ENCODE peak calls at places on chromosomes 4 and X, in ten cellular contexts. D, L, S, H, P, C, N, B, G and Z are unnamed samples.

GRCh38 chr4:114263233-114263632 is 283.8 kb upstream of the ARSJ start:
- DNase-seq in B (no peak), S (no peak), H (no peak), G (no peak), D (peak; percentile 31), C (no peak), P (no peak), N (no peak), L (no peak), Z (peak; percentile 3)

GRCh38 chrX:31228415-31228832 is 156.6 kb upstream of the FTHL17 start:
- DNase-seq in N (no peak), L (no peak), D (no peak), S (no peak), C (no peak), H (no peak), G (peak; percentile 44), B (peak; percentile 61), P (no peak), Z (peak; percentile 67)

GRCh38 chr4:86089924-86090323 is 269.9 kb downstream of the MAPK10 start:
- DNase-seq in L (no peak), D (no peak), B (no peak), N (no peak), G (no peak), S (no peak), C (no peak), H (no peak), P (no peak), Z (no peak)

GRCh38 chrX:150410513-150410912 is 47.4 kb downstream of the MAMLD1 start:
- DNase-seq in G (no peak), L (no peak), H (no peak), C (no peak), B (no peak), S (no peak), D (no peak), P (no peak), N (no peak), Z (no peak)

GRCh38 chr4:114180481-114180880 is 201.0 kb upstream of the ARSJ start:
- DNase-seq in H (no peak), S (peak; percentile 79), D (peak; percentile 91), C (no peak), N (peak; percentile 1), P (no peak), L (peak; percentile 59), G (peak; percentile 38), B (peak; percentile 50), Z (peak; percentile 59)

GRCh38 chr4:1192493-1193205 is 20.3 kb upstream of the SPON2 start:
- DNase-seq in D (no peak), N (no peak), G (no peak), H (no peak), S (peak; percentile 19), L (no peak), C (peak; percentile 68), B (no peak), P (no peak), Z (no peak)

GRCh38 chr4:6395466-6396228 is 76.8 kb downstream of the PPP2R2C start:
- DNase-seq in B (no peak), N (no peak), G (no peak), S (no peak), P (no peak), C (no peak), L (no peak), D (no peak), H (no peak), Z (no peak)

GRCh38 chrX:120309873-120310730 is 1.2 kb downstream of the TMEM255A start:
- DNase-seq in P (no peak), S (peak; percentile 31), H (no peak), B (no peak), G (no peak), C (no peak), L (peak; percentile 41), N (no peak), D (peak; percentile 65), Z (no peak)